ENCODE peak calls at places on chromosomes 7 and 10, in six cellular contexts. S, C, Y, X, G and Q are unnamed samples.

GRCh38 chr7:1369856-1370657 is 89.2 kb downstream of the MICALL2 start:
- DNase-seq in C (no peak), G (no peak), S (no peak), Y (no peak), X (no peak), Q (no peak)

GRCh38 chr7:3432916-3433315 is 131.9 kb downstream of the SDK1 start:
- DNase-seq in S (no peak), X (no peak), Y (no peak), G (no peak), C (no peak), Q (no peak)

GRCh38 chr7:78783179-78783962 is 670.1 kb downstream of the MAGI2 start:
- DNase-seq in G (no peak), X (no peak), Y (no peak), S (no peak), C (no peak), Q (no peak)

GRCh38 chr7:70338061-70338460 is 739.8 kb downstream of the AUTS2 start:
- DNase-seq in C (no peak), G (no peak), S (no peak), X (no peak), Y (no peak), Q (no peak)

GRCh38 chr7:3134715-3135114 is 91.0 kb upstream of the CARD11 start:
- DNase-seq in X (no peak), S (no peak), G (no peak), C (no peak), Y (no peak), Q (no peak)

GRCh38 chr10:7703140-7703539 is at the start of gene ITIH2:
- DNase-seq in X (no peak), C (no peak), G (no peak), Y (no peak), S (no peak), Q (no peak)

GRCh38 chr7:65216469-65216868 is 157.2 kb upstream of the ZNF92 start:
- DNase-seq in Y (no peak), S (no peak), C (no peak), G (peak), X (peak), Q (peak)

GRCh38 chr10:128059266-128059850 is 66.9 kb downstream of the MKI67 start:
- DNase-seq in C (no peak), Y (no peak), S (peak), X (no peak), G (no peak), Q (no peak)

GRCh38 chr10:50393784-50394183 is 142.5 kb upstream of the ASAH2 start:
- DNase-seq in C (no peak), Y (no peak), S (no peak), G (no peak), X (no peak), Q (no peak)

GRCh38 chr10:86393858-86394472 is 27.4 kb upstream of the GRID1 start:
- DNase-seq in S (no peak), C (no peak), G (no peak), Y (no peak), X (no peak), Q (no peak)

GRCh38 chr7:116698396-116698795 is 26.4 kb downstream of the MET start:
- DNase-seq in G (no peak), C (no peak), X (no peak), S (no peak), Y (no peak), Q (no peak)

GRCh38 chr7:132869166-132869861 is 212.6 kb downstream of the CHCHD3 start:
- DNase-seq in X (no peak), C (no peak), Y (no peak), G (no peak), S (no peak), Q (no peak)

GRCh38 chr10:91883549-91884542 is 25.4 kb downstream of the FGFBP3 start:
- DNase-seq in Y (no peak), X (no peak), S (peak), G (no peak), C (peak), Q (no peak)

GRCh38 chr10:84493951-84494848 is 165.8 kb downstream of the CCSER2 start:
- DNase-seq in C (no peak), X (no peak), Y (no peak), G (no peak), S (no peak), Q (no peak)

GRCh38 chr10:123787566-123787965 is 104.0 kb downstream of the CPXM2 start:
- DNase-seq in G (no peak), C (no peak), X (no peak), S (no peak), Y (no peak), Q (no peak)

GRCh38 chr7:96127746-96128145 is 194.2 kb downstream of the SLC25A13 start:
- DNase-seq in G (no peak), S (no peak), C (no peak), Y (no peak), X (no peak), Q (no peak)

GRCh38 chr10:124667425-124668130 is 76.6 kb downstream of the FAM53B start:
- DNase-seq in C (no peak), G (peak), Y (no peak), X (no peak), S (peak), Q (no peak)

DNA sequence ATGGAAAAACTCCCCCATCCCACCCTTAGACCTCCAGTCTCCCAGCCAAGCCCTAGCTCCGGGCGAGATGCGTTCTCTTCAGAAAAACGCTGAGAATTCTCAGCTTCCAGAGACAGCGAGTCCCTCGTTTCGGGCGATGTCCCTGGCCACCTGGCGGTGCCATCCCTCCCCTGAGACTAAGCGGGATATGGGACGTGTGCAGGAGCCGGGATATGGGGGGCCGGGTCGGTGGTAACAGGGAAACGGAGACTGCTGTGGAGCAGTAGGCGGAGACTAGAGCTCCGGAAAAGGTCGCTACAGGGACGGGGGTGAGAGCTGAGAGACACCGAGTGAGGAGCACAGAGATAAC is 435 bp upstream of the STRIP2 start:
- DNase-seq in X (no peak), G (no peak), S (no peak), C (no peak), Y (no peak), Q (no peak)
- TF ChIP-seq CTCF in X (peak), G (no peak), S (no peak), C (no peak), Y (peak), Q (no peak)

GRCh38 chr7:144787127-144787526 is 48.7 kb downstream of the TPK1 start:
- DNase-seq in Y (no peak), C (no peak), G (no peak), S (no peak), X (no peak), Q (no peak)
- TF ChIP-seq CTCF in Y (no peak), C (no peak), G (no peak), S (no peak), X (no peak), Q (peak)

DNA sequence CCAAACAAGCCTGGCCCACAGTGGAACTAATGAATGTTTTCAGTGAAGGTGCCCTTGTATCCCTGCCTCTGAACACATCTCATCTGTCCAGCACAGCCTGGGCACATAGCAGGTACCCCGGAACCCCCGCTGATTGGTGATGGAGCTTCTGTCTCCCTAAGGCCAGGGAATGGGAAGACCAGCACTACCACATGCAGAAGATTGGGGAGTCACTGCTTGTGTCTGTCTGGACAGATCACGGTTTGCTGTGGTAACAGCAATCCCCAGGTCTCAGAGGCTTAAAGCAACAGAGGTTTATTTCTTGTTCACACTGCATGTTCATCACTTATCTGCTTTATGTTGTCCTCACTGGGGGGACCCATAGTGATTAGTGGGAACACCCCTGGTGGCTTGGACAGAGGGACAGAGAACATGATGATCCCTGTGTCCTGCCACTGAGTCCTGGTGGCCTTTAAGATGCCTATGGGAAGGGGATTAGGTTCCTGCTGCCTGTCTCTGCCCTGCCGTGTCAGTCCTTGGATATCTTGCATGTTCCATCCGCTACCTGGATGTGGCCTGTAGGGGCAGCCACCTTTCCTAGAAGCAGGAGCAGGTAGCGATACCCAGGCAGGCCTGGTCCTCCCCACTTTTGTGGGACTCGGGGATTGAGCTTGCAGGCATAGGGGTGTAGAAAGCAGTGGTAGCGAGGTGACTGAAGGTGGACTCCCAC is 3.6 kb downstream of the TSPAN14 start:
- DNase-seq in Y (no peak), S (no peak), X (no peak), G (no peak), C (no peak), Q (no peak)
- TF ChIP-seq CTCF in Y (no peak), S (no peak), X (no peak), G (no peak), C (no peak), Q (no peak)

GRCh38 chr10:70592186-70592735 is 10.3 kb downstream of the PRF1 start:
- DNase-seq in X (no peak), S (no peak), C (no peak), Y (no peak), G (no peak), Q (no peak)
- TF ChIP-seq CTCF in X (no peak), S (no peak), C (no peak), Y (no peak), G (no peak), Q (no peak)

GRCh38 chr7:144835668-144836544 is at the start of gene TPK1:
- DNase-seq in S (peak), G (peak), C (peak), Y (peak), X (peak), Q (peak)
- TF ChIP-seq CTCF in S (no peak), G (no peak), C (no peak), Y (no peak), X (no peak), Q (peak)

GRCh38 chr10:43407576-43408330 is 1.2 kb downstream of the HNRNPF start:
- DNase-seq in X (peak), C (peak), G (peak), Y (peak), S (peak), Q (peak)
- TF ChIP-seq CTCF in X (peak), C (peak), G (peak), Y (peak), S (peak), Q (peak)

GRCh38 chr7:128430207-128430606 is 20.4 kb upstream of the IMPDH1 start:
- DNase-seq in Y (no peak), C (no peak), X (no peak), S (no peak), G (no peak), Q (no peak)
- TF ChIP-seq CTCF in Y (no peak), C (no peak), X (peak), S (no peak), G (no peak), Q (no peak)

DNA sequence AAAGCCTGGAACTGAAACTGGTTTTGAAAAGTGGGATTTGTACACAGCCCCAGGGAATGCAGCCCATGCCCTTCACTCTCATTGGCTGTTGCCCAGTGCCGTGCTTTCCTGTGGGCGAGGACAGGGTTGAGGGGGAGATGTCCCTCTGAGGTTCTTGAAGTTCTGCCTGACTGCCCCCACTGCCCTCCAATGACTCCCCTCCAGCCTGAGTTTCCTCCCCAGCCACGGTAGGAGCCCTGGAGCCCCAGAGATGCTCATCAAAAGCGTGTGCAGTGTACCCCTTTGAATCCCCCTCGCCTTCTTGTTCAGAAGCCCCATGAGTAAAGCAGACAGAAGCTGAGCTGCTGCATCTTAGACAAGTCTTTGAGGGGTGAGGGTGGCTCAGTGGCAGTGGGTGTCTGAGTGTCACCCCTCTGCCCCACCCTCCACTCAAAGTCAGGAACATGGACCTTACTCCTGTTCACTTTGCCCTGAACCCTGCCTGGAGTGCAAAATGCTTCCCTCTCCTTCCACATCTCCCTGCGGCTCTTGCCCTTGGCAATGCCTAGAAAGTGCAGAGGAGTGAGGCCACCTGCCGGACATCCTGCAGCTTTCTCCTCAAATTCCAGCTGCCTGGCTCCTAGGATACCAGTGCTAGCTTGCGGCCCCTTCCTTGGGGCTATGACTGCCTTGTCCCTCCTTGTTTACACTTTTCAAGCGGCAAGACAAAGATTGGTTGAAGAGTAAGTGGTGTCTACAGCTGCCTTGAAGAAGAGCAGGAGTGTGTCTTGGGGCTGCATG is 19.9 kb downstream of the FAM241B start:
- DNase-seq in G (no peak), Y (no peak), C (no peak), S (no peak), X (no peak), Q (no peak)
- TF ChIP-seq CTCF in G (no peak), Y (no peak), C (no peak), S (no peak), X (no peak), Q (no peak)